ENCODE peak calls at places on chromosomes 12 and 14, in five cellular contexts. X, N, A, F and K are unnamed samples.

GRCh38 chr12:66942741-66943465 is 264.0 kb upstream of the GRIP1 start:
- DNase-seq in F (no peak), N (no peak), A (no peak), X (no peak), K (no peak)

GRCh38 chr12:12503384-12504078 is 59.1 kb downstream of the DUSP16 start:
- DNase-seq in A (no peak), F (no peak), X (no peak), N (no peak), K (no peak)

GRCh38 chr12:34399631-34400422 is 377.5 kb downstream of the ALG10 start:
- DNase-seq in X (no peak), A (no peak), N (peak), F (peak), K (no peak)

GRCh38 chr14:60656755-60657608 is 7.7 kb upstream of the SIX1 start:
- DNase-seq in F (peak), N (peak), A (peak), X (no peak), K (no peak)

GRCh38 chr14:71103662-71104484 is 196.6 kb downstream of the PCNX1 start:
- DNase-seq in F (no peak), X (no peak), N (peak), A (peak), K (peak)

GRCh38 chr14:37131205-37131604 is 41.2 kb downstream of the SLC25A21 start:
- DNase-seq in X (peak), F (no peak), N (no peak), A (no peak), K (peak)

GRCh38 chr14:93974833-93975232 is 1.5 kb downstream of the ASB2 start:
- DNase-seq in N (no peak), X (no peak), F (no peak), A (no peak), K (peak)

GRCh38 chr12:113130457-113131135 is 5.0 kb downstream of the RASAL1 start:
- DNase-seq in N (peak), F (no peak), X (peak), A (no peak), K (peak)

GRCh38 chr12:46209914-46210834 is 58.7 kb downstream of the SLC38A1 start:
- DNase-seq in N (no peak), X (no peak), A (no peak), F (peak), K (no peak)

GRCh38 chr14:66228267-66228970 is 257.8 kb upstream of the CCDC196 start:
- DNase-seq in F (no peak), N (no peak), A (no peak), X (no peak), K (no peak)

GRCh38 chr12:50200507-50201273 is 33.5 kb upstream of the CERS5 start:
- DNase-seq in F (no peak), N (no peak), X (no peak), A (no peak), K (no peak)

GRCh38 chr14:25406818-25407217 is 356.9 kb upstream of the STXBP6 start:
- DNase-seq in A (no peak), X (no peak), N (peak), F (peak), K (no peak)

GRCh38 chr12:53994691-53995310 is 5.2 kb upstream of the HOXC9 start:
- DNase-seq in X (no peak), N (peak), A (no peak), F (no peak), K (no peak)

GRCh38 chr14:69059658-69060648 is 80.9 kb upstream of the ACTN1 start:
- DNase-seq in X (no peak), A (no peak), N (no peak), F (no peak), K (no peak)

GRCh38 chr14:33556382-33557121 is 394.3 kb downstream of the EGLN3 start:
- DNase-seq in X (no peak), N (no peak), A (no peak), F (no peak), K (no peak)

GRCh38 chr14:21101802-21102413 is 1.0 kb downstream of the TMEM253 start:
- DNase-seq in X (no peak), N (no peak), F (no peak), A (no peak), K (no peak)

GRCh38 chr14:100654814-100655795 is 67.9 kb upstream of the BEGAIN start:
- DNase-seq in X (no peak), F (peak), N (no peak), A (no peak), K (no peak)

GRCh38 chr14:101103321-101103901 is 199.9 kb upstream of the RTL1 start:
- DNase-seq in F (no peak), X (no peak), N (no peak), A (no peak), K (no peak)

GRCh38 chr14:104217486-104218360 is 79.3 kb downstream of the KIF26A start:
- DNase-seq in F (no peak), A (no peak), N (no peak), X (no peak), K (no peak)

GRCh38 chr12:27732281-27732680 is 21.6 kb downstream of the MRPS35 start:
- DNase-seq in F (no peak), X (no peak), N (peak), A (no peak), K (no peak)

GRCh38 chr12:48995061-48995879 is 3.9 kb downstream of the DDN start:
- DNase-seq in X (peak), N (peak), A (peak), F (peak), K (peak)

GRCh38 chr12:113237748-113238147 is 16.5 kb downstream of the TPCN1 start:
- DNase-seq in F (no peak), N (no peak), A (no peak), X (no peak), K (no peak)

GRCh38 chr14:73662439-73663056 is 17.8 kb downstream of the DNAL1 start:
- DNase-seq in F (no peak), X (no peak), A (peak), N (peak), K (no peak)